ENCODE peak calls at places on chromosomes 16 and 17, in four cellular contexts. One of them, this sample, is unnamed.

GRCh38 chr17:27489045-27489715 is 32.9 kb downstream of the KSR1 start:
- DNase-seq in GM12878: no peak
- DNase-seq in HL-60: peak
- DNase-seq in K562: no peak
- DNase-seq in this sample: no peak

GRCh38 chr16:79839450-79839849 is 238.9 kb upstream of the MAF start:
- DNase-seq in GM12878: no peak
- DNase-seq in HL-60: no peak
- DNase-seq in K562: no peak
- DNase-seq in this sample: no peak

GRCh38 chr16:4506450-4506849 is 30.3 kb downstream of the HMOX2 start:
- DNase-seq in GM12878: peak
- DNase-seq in HL-60: peak
- DNase-seq in K562: peak
- DNase-seq in this sample: peak

GRCh38 chr16:72596373-72596772 is 424.4 kb upstream of the PMFBP1 start:
- DNase-seq in GM12878: no peak
- DNase-seq in HL-60: no peak
- DNase-seq in K562: no peak
- DNase-seq in this sample: no peak

GRCh38 chr17:72445055-72445991 is 324.5 kb downstream of the SOX9 start:
- DNase-seq in GM12878: no peak
- DNase-seq in HL-60: no peak
- DNase-seq in K562: no peak
- DNase-seq in this sample: no peak

GRCh38 chr17:694239-694638 is 20.4 kb downstream of the VPS53 start:
- DNase-seq in GM12878: no peak
- DNase-seq in HL-60: no peak
- DNase-seq in K562: no peak
- DNase-seq in this sample: no peak

GRCh38 chr16:67521095-67521804 is 7.4 kb upstream of the RIPOR1 start:
- DNase-seq in GM12878: peak
- DNase-seq in HL-60: peak
- DNase-seq in K562: peak
- DNase-seq in this sample: peak

GRCh38 chr17:62950067-62950466 is 16.0 kb upstream of the TANC2 start:
- DNase-seq in GM12878: no peak
- DNase-seq in HL-60: no peak
- DNase-seq in K562: no peak
- DNase-seq in this sample: no peak

GRCh38 chr17:9115446-9116265 is 94.3 kb downstream of the NTN1 start:
- DNase-seq in GM12878: no peak
- DNase-seq in HL-60: no peak
- DNase-seq in K562: no peak
- DNase-seq in this sample: no peak
- TF ChIP-seq POLR2AphosphoS5 in GM12878: no peak
- TF ChIP-seq POLR2AphosphoS5 in HL-60: no peak
- TF ChIP-seq POLR2AphosphoS5 in K562: no peak
- TF ChIP-seq POLR2AphosphoS5 in this sample: no peak

GRCh38 chr16:57167951-57168350 is 17.9 kb downstream of the PSME3IP1 start:
- DNase-seq in GM12878: no peak
- DNase-seq in HL-60: peak
- DNase-seq in K562: no peak
- DNase-seq in this sample: no peak
- TF ChIP-seq SPI1 in GM12878: no peak
- TF ChIP-seq SPI1 in HL-60: peak
- TF ChIP-seq SPI1 in K562: no peak
- TF ChIP-seq SPI1 in this sample: no peak

GRCh38 chr17:82103588-82104451 is 5.8 kb upstream of the FASN start:
- DNase-seq in GM12878: no peak
- DNase-seq in HL-60: no peak
- DNase-seq in K562: peak
- DNase-seq in this sample: no peak
- TF ChIP-seq POLR2AphosphoS5 in GM12878: no peak
- TF ChIP-seq POLR2AphosphoS5 in HL-60: no peak
- TF ChIP-seq POLR2AphosphoS5 in K562: no peak
- TF ChIP-seq POLR2AphosphoS5 in this sample: no peak

DNA sequence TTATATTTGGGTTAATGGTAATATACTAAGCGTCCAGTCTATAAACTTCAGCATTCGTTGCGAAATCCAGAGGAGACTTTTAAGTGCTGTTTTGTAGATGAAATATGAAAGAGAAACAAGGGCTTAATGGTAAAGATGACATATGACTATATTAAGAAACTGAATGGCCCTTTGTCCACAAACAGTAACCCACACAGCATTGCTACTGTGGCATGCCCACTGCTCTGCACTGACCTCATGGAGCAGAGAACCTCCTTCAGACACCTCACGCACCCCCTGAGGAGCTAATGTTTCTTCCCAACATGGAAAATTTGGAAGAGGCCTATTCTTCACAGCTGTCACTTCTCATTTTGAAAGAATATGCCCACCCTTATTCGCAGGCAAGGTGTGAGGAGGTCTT is 26.7 kb downstream of the ASPA start:
- DNase-seq in GM12878: no peak
- DNase-seq in HL-60: no peak
- DNase-seq in K562: no peak
- DNase-seq in this sample: no peak
- TF ChIP-seq SPI1 in GM12878: no peak
- TF ChIP-seq SPI1 in HL-60: no peak
- TF ChIP-seq SPI1 in K562: no peak
- TF ChIP-seq SPI1 in this sample: no peak

GRCh38 chr16:2146739-2147138 is 1.7 kb upstream of the RAB26 start:
- DNase-seq in GM12878: no peak
- DNase-seq in HL-60: no peak
- DNase-seq in K562: no peak
- DNase-seq in this sample: no peak

GRCh38 chr16:2147378-2147777 is 1.0 kb upstream of the RAB26 start:
- DNase-seq in GM12878: no peak
- DNase-seq in HL-60: no peak
- DNase-seq in K562: no peak
- DNase-seq in this sample: no peak

GRCh38 chr16:2148714-2149629 is 547 bp downstream of the RAB26 start:
- DNase-seq in GM12878: no peak
- DNase-seq in HL-60: no peak
- DNase-seq in K562: peak
- DNase-seq in this sample: no peak

GRCh38 chr16:2149630-2150417 is 1.4 kb downstream of the RAB26 start:
- DNase-seq in GM12878: no peak
- DNase-seq in HL-60: no peak
- DNase-seq in K562: no peak
- DNase-seq in this sample: no peak

GRCh38 chr16:2147981-2148671 is at the start of gene RAB26:
- DNase-seq in GM12878: no peak
- DNase-seq in HL-60: no peak
- DNase-seq in K562: peak
- DNase-seq in this sample: peak
- TF ChIP-seq POLR2AphosphoS5 in GM12878: no peak
- TF ChIP-seq POLR2AphosphoS5 in HL-60: no peak
- TF ChIP-seq POLR2AphosphoS5 in K562: no peak
- TF ChIP-seq POLR2AphosphoS5 in this sample: no peak

GRCh38 chr17:69869667-69870066 is 205.4 kb upstream of the KCNJ16 start:
- DNase-seq in GM12878: no peak
- DNase-seq in HL-60: no peak
- DNase-seq in K562: no peak
- DNase-seq in this sample: peak

GRCh38 chr17:69872675-69873262 is 202.3 kb upstream of the KCNJ16 start:
- DNase-seq in GM12878: no peak
- DNase-seq in HL-60: no peak
- DNase-seq in K562: no peak
- DNase-seq in this sample: no peak

GRCh38 chr17:69870091-69870530 is 204.9 kb upstream of the KCNJ16 start:
- DNase-seq in GM12878: no peak
- DNase-seq in HL-60: no peak
- DNase-seq in K562: no peak
- DNase-seq in this sample: no peak

GRCh38 chr17:69871318-69871717 is 203.7 kb upstream of the KCNJ16 start:
- DNase-seq in GM12878: no peak
- DNase-seq in HL-60: no peak
- DNase-seq in K562: no peak
- DNase-seq in this sample: no peak

GRCh38 chr17:69870751-69871199 is 204.2 kb upstream of the KCNJ16 start:
- DNase-seq in GM12878: no peak
- DNase-seq in HL-60: no peak
- DNase-seq in K562: no peak
- DNase-seq in this sample: no peak
- TF ChIP-seq SPI1 in GM12878: no peak
- TF ChIP-seq SPI1 in HL-60: no peak
- TF ChIP-seq SPI1 in K562: no peak
- TF ChIP-seq SPI1 in this sample: no peak

GRCh38 chr17:82927311-82927660 is 87.5 kb upstream of the ZNF750 start:
- DNase-seq in GM12878: no peak
- DNase-seq in HL-60: no peak
- DNase-seq in K562: no peak
- DNase-seq in this sample: no peak
- TF ChIP-seq POLR2AphosphoS5 in GM12878: no peak
- TF ChIP-seq POLR2AphosphoS5 in HL-60: no peak
- TF ChIP-seq POLR2AphosphoS5 in K562: no peak
- TF ChIP-seq POLR2AphosphoS5 in this sample: no peak

This sample was measured in GM12891.